ENCODE peak calls at places on chromosomes 6 and 20, in five cellular contexts. Z, I, B, W and T are unnamed samples.

GRCh38 chr6:125747589-125748533 is 1.6 kb upstream of the HEY2 start:
- DNase-seq in I (no peak), B (no peak), W (no peak), Z (peak; percentile 59), T (no peak)

GRCh38 chr6:3340358-3340798 is 81.6 kb downstream of the PSMG4 start:
- DNase-seq in Z (no peak), B (peak; percentile 51), W (peak; percentile 32), I (no peak), T (no peak)

GRCh38 chr6:43858161-43859153 is 88.4 kb downstream of the VEGFA start:
- DNase-seq in I (no peak), Z (no peak), B (no peak), W (no peak), T (no peak)

GRCh38 chr20:58043122-58043865 is 185.2 kb downstream of the ANKRD60 start:
- DNase-seq in B (no peak), I (no peak), W (no peak), Z (no peak), T (no peak)

GRCh38 chr6:111818539-111819226 is 54.6 kb downstream of the FYN start:
- DNase-seq in Z (peak; percentile 85), I (peak; percentile 25), B (peak; percentile 34), W (peak; percentile 79), T (peak; percentile 75)

GRCh38 chr6:26183581-26184408 is 96.6 kb downstream of the HFE start:
- DNase-seq in B (peak; percentile 91), Z (peak; percentile 91), I (peak; percentile 43), W (peak; percentile 94), T (peak; percentile 96)

GRCh38 chr6:159844737-159845645 is 44.9 kb downstream of the PNLDC1 start:
- DNase-seq in I (no peak), B (no peak), W (no peak), Z (no peak), T (no peak)

GRCh38 chr6:110529355-110529754 is 52.9 kb upstream of the SLC22A16 start:
- DNase-seq in Z (peak; percentile 87), I (peak; percentile 81), W (peak; percentile 93), B (peak; percentile 76), T (no peak)

GRCh38 chr20:48659888-48660287 is 167.9 kb downstream of the PREX1 start:
- DNase-seq in W (no peak), B (no peak), Z (no peak), I (no peak), T (no peak)

GRCh38 chr6:149318581-149319286 is 1.2 kb downstream of the TAB2 start:
- DNase-seq in Z (peak; percentile 32), W (peak; percentile 22), I (no peak), B (peak; percentile 39), T (no peak)

GRCh38 chr6:38499697-38500096 is 140.0 kb downstream of the BTBD9 start:
- DNase-seq in B (peak; percentile 41), I (no peak), W (no peak), Z (no peak), T (no peak)

GRCh38 chr6:169847773-169848380 is 96.5 kb downstream of the ERMARD start:
- DNase-seq in I (no peak), B (no peak), Z (no peak), W (no peak), T (no peak)

GRCh38 chr6:118660218-118660569 is 8.8 kb upstream of the CEP85L start:
- DNase-seq in Z (peak; percentile 32), B (no peak), I (no peak), W (peak; percentile 18), T (no peak)

GRCh38 chr6:127880452-127880851 is 20.4 kb downstream of the THEMIS start:
- DNase-seq in Z (no peak), B (peak; percentile 17), I (no peak), W (no peak), T (no peak)

GRCh38 chr6:77326029-77326428 is 137.3 kb downstream of the HTR1B start:
- DNase-seq in W (peak; percentile 44), B (peak; percentile 2), Z (peak; percentile 17), I (no peak), T (no peak)

GRCh38 chr6:157961116-157961515 is 20.5 kb upstream of the SYNJ2 start:
- DNase-seq in W (no peak), B (no peak), I (no peak), Z (no peak), T (no peak)

GRCh38 chr6:29506446-29507067 is 18.8 kb upstream of the MAS1L start:
- DNase-seq in Z (no peak), B (no peak), W (no peak), I (no peak), T (no peak)

GRCh38 chr20:18005170-18005989 is 36.6 kb downstream of the MGME1 start:
- DNase-seq in Z (no peak), B (no peak), W (no peak), I (no peak), T (no peak)

GRCh38 chr6:25137497-25137896 is 141.7 kb upstream of the CARMIL1 start:
- DNase-seq in W (no peak), B (no peak), Z (no peak), I (no peak), T (no peak)

GRCh38 chr6:141307309-141307998 is 825.3 kb upstream of the GJE1 start:
- DNase-seq in I (no peak), B (no peak), W (no peak), Z (no peak), T (no peak)

GRCh38 chr20:24622856-24623255 is 153.4 kb downstream of the SYNDIG1 start:
- DNase-seq in B (no peak), W (no peak), I (no peak), Z (no peak), T (no peak)

GRCh38 chr6:133641111-133641510 is 247.8 kb upstream of the TCF21 start:
- DNase-seq in B (peak; percentile 23), I (peak; percentile 12), Z (peak; percentile 55), W (peak; percentile 49), T (no peak)

GRCh38 chr6:163175301-163175700 is 239.2 kb upstream of the QKI start:
- DNase-seq in W (no peak), Z (no peak), I (no peak), B (no peak), T (no peak)

GRCh38 chr20:43751167-43752050 is 24.6 kb upstream of the GTSF1L start:
- DNase-seq in Z (peak; percentile 64), W (peak; percentile 84), I (peak; percentile 92), B (peak; percentile 93), T (no peak)

GRCh38 chr6:41182069-41183034 is 18.6 kb downstream of the TREML2 start:
- DNase-seq in W (peak; percentile 70), B (peak; percentile 45), Z (peak; percentile 50), I (peak; percentile 66), T (peak; percentile 76)

GRCh38 chr6:105894556-105894955 is 191.6 kb upstream of the PRDM1 start:
- DNase-seq in Z (no peak), I (no peak), W (no peak), B (no peak), T (no peak)

GRCh38 chr6:53373638-53374037 is 24.9 kb upstream of the ELOVL5 start:
- DNase-seq in B (no peak), W (no peak), Z (no peak), I (no peak), T (no peak)

GRCh38 chr20:20683922-20684321 is 28.5 kb downstream of the RALGAPA2 start:
- DNase-seq in W (no peak), B (no peak), I (no peak), Z (no peak), T (no peak)

GRCh38 chr6:145206247-145206907 is 528.9 kb downstream of the EPM2A start:
- DNase-seq in I (peak; percentile 87), W (peak; percentile 97), Z (peak; percentile 66), B (peak; percentile 67), T (peak; percentile 50)

GRCh38 chr20:1134836-1135235 is 16.4 kb downstream of the PSMF1 start:
- DNase-seq in B (no peak), Z (no peak), W (no peak), I (no peak), T (no peak)

GRCh38 chr6:33858804-33859203 is 55.0 kb upstream of the MLN start:
- DNase-seq in I (no peak), W (no peak), Z (no peak), B (no peak), T (no peak)

GRCh38 chr6:166640342-166641043 is 13.4 kb upstream of the RPS6KA2 start:
- DNase-seq in I (no peak), W (no peak), B (no peak), Z (no peak), T (no peak)

GRCh38 chr20:41308290-41308691 is 9.2 kb downstream of the ZHX3 start:
- DNase-seq in I (peak; percentile 84), W (peak; percentile 79), B (peak; percentile 89), Z (peak; percentile 90), T (no peak)

GRCh38 chr6:81636930-81637568 is 115.4 kb downstream of the TENT5A start:
- DNase-seq in B (no peak), W (peak; percentile 62), I (no peak), Z (no peak), T (peak; percentile 88)